ENCODE peak calls at places on chromosome 2, in ten cellular contexts. C is foreskin fibroblast, W is natural killer cell, I is WTC11, Q is upper lobe of right lung, A is A549, N is neural crest cell, B is SK-N-SH, H is HFFc6, V is heart right ventricle. K is an unnamed sample.

GRCh38 chr2:152167070-152167469 is 8.5 kb downstream of the STAM2 start:
- DNase-seq in Q (no peak), H (no peak), V (no peak), A (no peak), N (no peak), C (no peak), B (no peak), I (no peak), W (no peak), K (no peak)

GRCh38 chr2:23509071-23509470 is 124.1 kb downstream of the KLHL29 start:
- DNase-seq in A (no peak), V (no peak), Q (no peak), W (no peak), B (no peak), N (no peak), I (no peak), C (no peak), H (no peak), K (no peak)

GRCh38 chr2:6556755-6557154 is 309.0 kb downstream of the CMPK2 start:
- DNase-seq in A (no peak), N (no peak), V (no peak), H (peak; percentile 87), W (no peak), Q (no peak), C (peak; percentile 75), B (no peak), I (no peak), K (peak; percentile 64)

GRCh38 chr2:227164745-227165350 is 424 bp downstream of the COL4A3 start:
- DNase-seq in H (no peak), I (peak; percentile 45), B (peak; percentile 28), N (no peak), W (no peak), A (peak; percentile 46), Q (peak; percentile 72), V (no peak), C (peak; percentile 25), K (no peak)

GRCh38 chr2:111135910-111136297 is 15.2 kb downstream of the BCL2L11 start:
- DNase-seq in A (peak; percentile 7), I (peak; percentile 55), B (no peak), W (no peak), N (no peak), C (no peak), Q (no peak), V (peak; percentile 26), H (no peak), K (peak; percentile 85)

GRCh38 chr2:65165595-65165994 is 35.7 kb upstream of the RAB1A start:
- DNase-seq in W (no peak), B (no peak), A (no peak), Q (no peak), I (no peak), H (no peak), C (no peak), N (no peak), V (no peak), K (no peak)

GRCh38 chr2:122341007-122341406 is 585.6 kb downstream of the TSN start:
- DNase-seq in N (no peak), H (no peak), B (no peak), I (no peak), Q (no peak), A (no peak), V (no peak), W (no peak), C (no peak), K (no peak)

GRCh38 chr2:240714747-240715725 is 23.4 kb downstream of the AQP12A start:
- DNase-seq in B (no peak), Q (no peak), N (no peak), V (no peak), W (no peak), I (no peak), H (no peak), A (no peak), C (no peak), K (no peak)

GRCh38 chr2:239167011-239167673 is 233.7 kb downstream of the HDAC4 start:
- DNase-seq in W (no peak), N (no peak), I (no peak), C (no peak), B (no peak), Q (peak; percentile 57), H (no peak), A (no peak), V (no peak), K (no peak)

GRCh38 chr2:211455225-211455841 is 898.9 kb downstream of the CPS1 start:
- DNase-seq in N (peak; percentile 53), V (peak; percentile 5), W (no peak), I (peak; percentile 45), C (peak; percentile 46), H (peak; percentile 27), A (peak; percentile 14), Q (no peak), B (peak; percentile 39), K (peak; percentile 39)

GRCh38 chr2:128362889-128363228 is 44.2 kb upstream of the HS6ST1 start:
- DNase-seq in A (no peak), V (no peak), H (peak; percentile 69), N (no peak), I (peak; percentile 84), W (no peak), B (no peak), Q (peak; percentile 71), C (peak; percentile 79), K (peak; percentile 89)

GRCh38 chr2:240603846-240604245 is 17.3 kb downstream of the CAPN10 start:
- DNase-seq in C (no peak), V (no peak), B (no peak), W (no peak), A (no peak), H (no peak), N (no peak), I (no peak), Q (peak; percentile 63), K (no peak)

GRCh38 chr2:228466851-228467250 is 285.4 kb upstream of the SPHKAP start:
- DNase-seq in H (no peak), I (no peak), N (no peak), A (no peak), B (no peak), V (no peak), C (no peak), Q (no peak), W (no peak), K (no peak)

GRCh38 chr2:156320491-156320896 is 12.0 kb downstream of the NR4A2 start:
- DNase-seq in I (peak; percentile 55), Q (no peak), N (peak; percentile 18), C (peak; percentile 53), A (no peak), W (no peak), H (no peak), V (peak; percentile 57), B (peak; percentile 13), K (peak; percentile 46)
- TF ChIP-seq CTCF in I (no peak), Q (no peak), N (no peak), C (no peak), A (no peak), W (no peak), H (no peak), V (no peak), B (no peak), K (no peak)

DNA sequence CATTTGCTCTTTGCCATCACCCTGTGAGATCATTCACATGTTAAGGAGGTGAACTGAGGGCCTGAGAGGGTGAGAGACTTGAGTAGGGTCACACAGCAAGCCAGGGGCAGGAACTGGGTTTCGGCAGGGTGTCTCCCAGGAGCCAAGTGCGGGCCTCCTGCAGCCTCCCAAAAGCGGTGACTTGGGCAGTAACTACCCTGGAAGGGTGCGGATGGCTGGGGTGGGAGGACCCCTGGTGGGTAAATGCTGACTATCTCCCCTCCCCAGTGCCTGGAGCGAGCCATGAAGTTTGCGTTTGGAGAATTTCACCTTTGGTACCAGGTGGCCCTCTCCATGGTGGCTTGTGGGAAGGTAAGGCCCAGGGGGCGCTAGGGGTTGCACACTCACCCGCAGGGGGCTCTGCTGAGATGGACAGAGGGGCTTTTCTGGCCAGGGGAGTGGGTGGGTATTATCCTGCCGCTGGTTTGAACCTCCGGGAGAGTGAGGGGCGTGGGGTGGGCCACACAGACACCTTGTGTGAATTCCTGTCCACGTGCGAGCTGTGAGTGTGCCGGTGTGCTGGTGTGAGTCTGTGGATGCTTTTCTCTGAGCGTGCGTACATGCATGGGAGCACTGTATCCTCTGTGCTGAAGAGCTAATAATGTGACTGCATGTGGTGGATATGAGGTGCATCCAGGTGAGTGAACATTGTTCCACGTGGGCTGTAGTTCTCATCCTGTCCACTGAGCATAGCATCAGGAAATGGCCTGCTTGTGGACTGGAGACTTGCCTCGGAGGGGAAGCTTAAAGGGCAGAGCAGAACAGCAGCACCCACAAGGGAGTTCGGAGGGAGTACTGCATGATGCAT is 91.0 kb upstream of the MCFD2 start:
- DNase-seq in I (no peak), C (no peak), V (no peak), N (no peak), W (no peak), A (no peak), Q (no peak), B (no peak), H (no peak), K (no peak)
- TF ChIP-seq CTCF in I (no peak), C (no peak), V (no peak), N (peak; percentile 14), W (no peak), A (peak; percentile 12), Q (no peak), B (no peak), H (peak; percentile 31), K (no peak)

GRCh38 chr2:124798551-124798950 is 773.5 kb downstream of the CNTNAP5 start:
- DNase-seq in Q (no peak), W (no peak), V (no peak), H (no peak), N (no peak), B (no peak), I (no peak), A (no peak), C (no peak), K (no peak)

GRCh38 chr2:124810132-124810531 is 785.0 kb downstream of the CNTNAP5 start:
- DNase-seq in H (no peak), Q (no peak), I (peak; percentile 42), C (no peak), V (peak; percentile 39), W (no peak), B (peak; percentile 9), A (no peak), N (peak; percentile 29), K (no peak)

GRCh38 chr2:124805060-124805459 is 780.0 kb downstream of the CNTNAP5 start:
- DNase-seq in Q (no peak), A (no peak), B (no peak), I (no peak), N (no peak), W (no peak), H (no peak), C (no peak), V (no peak), K (no peak)

GRCh38 chr2:124804014-124804940 is 779.2 kb downstream of the CNTNAP5 start:
- DNase-seq in H (peak; percentile 9), W (no peak), A (peak; percentile 6), C (no peak), Q (no peak), N (no peak), I (no peak), B (peak; percentile 48), V (no peak), K (peak; percentile 4)
- TF ChIP-seq CTCF in H (peak; percentile 73), W (peak; percentile 21), A (peak; percentile 11), C (peak; percentile 45), Q (peak; percentile 61), N (peak; percentile 76), I (peak; percentile 75), B (peak; percentile 59), V (peak; percentile 61), K (peak; percentile 26)

DNA sequence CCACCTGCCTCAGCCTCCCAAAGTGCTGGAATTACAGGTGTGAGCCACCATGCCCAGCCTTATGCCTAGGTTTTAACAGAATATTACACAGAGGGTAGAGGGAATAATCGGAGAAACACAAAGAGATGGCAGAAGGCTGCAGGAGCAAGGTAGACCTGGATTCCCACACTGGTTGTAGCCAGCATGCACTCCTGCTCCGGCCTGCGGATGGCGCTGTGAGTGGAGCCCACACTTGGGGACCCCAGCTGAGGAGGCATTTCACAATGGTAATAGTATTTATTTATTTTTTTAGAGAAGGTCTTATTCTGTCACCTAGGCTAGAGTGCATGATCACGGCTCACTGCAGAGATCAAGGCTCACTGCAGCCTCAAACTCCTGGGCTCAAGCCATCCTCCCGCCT is 38.8 kb upstream of the DARS1 start:
- DNase-seq in H (no peak), B (no peak), N (no peak), Q (no peak), V (no peak), I (peak; percentile 16), C (no peak), W (no peak), A (no peak), K (no peak)
- TF ChIP-seq CTCF in H (peak; percentile 17), B (no peak), N (no peak), Q (no peak), V (no peak), I (no peak), C (no peak), W (no peak), A (no peak), K (no peak)